ENCODE peak calls at places on chromosomes 4 and X, in six cellular contexts. One of them, this sample, is unnamed.

GRCh38 chr4:168304744-168305459 is 13.7 kb downstream of the DDX60 start:
- DNase-seq in ovary: no peak
- DNase-seq in GM04504: peak
- DNase-seq in GM10248: no peak
- DNase-seq in T-cell: no peak
- DNase-seq in CD4-positive, alpha-beta memory T cell: no peak
- DNase-seq in this sample: peak

GRCh38 chr4:169416997-169417396 is 146.2 kb upstream of the SH3RF1 start:
- DNase-seq in ovary: no peak
- DNase-seq in GM04504: no peak
- DNase-seq in GM10248: no peak
- DNase-seq in T-cell: no peak
- DNase-seq in CD4-positive, alpha-beta memory T cell: no peak
- DNase-seq in this sample: peak

GRCh38 chr4:53767503-53767902 is 176.2 kb upstream of the LNX1 start:
- DNase-seq in ovary: no peak
- DNase-seq in GM04504: peak
- DNase-seq in GM10248: no peak
- DNase-seq in T-cell: no peak
- DNase-seq in CD4-positive, alpha-beta memory T cell: no peak
- DNase-seq in this sample: no peak

GRCh38 chr4:24980064-24980690 is 50.6 kb downstream of the LGI2 start:
- DNase-seq in ovary: peak
- DNase-seq in GM04504: peak
- DNase-seq in GM10248: peak
- DNase-seq in T-cell: no peak
- DNase-seq in CD4-positive, alpha-beta memory T cell: no peak
- DNase-seq in this sample: peak

GRCh38 chr4:29805245-29805644 is 914.9 kb upstream of the PCDH7 start:
- DNase-seq in ovary: no peak
- DNase-seq in GM04504: no peak
- DNase-seq in GM10248: no peak
- DNase-seq in T-cell: no peak
- DNase-seq in CD4-positive, alpha-beta memory T cell: no peak
- DNase-seq in this sample: no peak

GRCh38 chr4:101174679-101175078 is 172.6 kb downstream of the PPP3CA start:
- DNase-seq in ovary: no peak
- DNase-seq in GM04504: no peak
- DNase-seq in GM10248: no peak
- DNase-seq in T-cell: no peak
- DNase-seq in CD4-positive, alpha-beta memory T cell: no peak
- DNase-seq in this sample: no peak

GRCh38 chr4:167428172-167428571 is 193.9 kb upstream of the SPOCK3 start:
- DNase-seq in ovary: no peak
- DNase-seq in GM04504: no peak
- DNase-seq in GM10248: no peak
- DNase-seq in T-cell: no peak
- DNase-seq in CD4-positive, alpha-beta memory T cell: no peak
- DNase-seq in this sample: no peak

GRCh38 chr4:107647591-107647990 is 72.4 kb downstream of the PAPSS1 start:
- DNase-seq in ovary: no peak
- DNase-seq in GM04504: peak
- DNase-seq in GM10248: no peak
- DNase-seq in T-cell: no peak
- DNase-seq in CD4-positive, alpha-beta memory T cell: no peak
- DNase-seq in this sample: no peak

GRCh38 chr4:98658287-98659105 is at the start of gene TSPAN5:
- DNase-seq in ovary: peak
- DNase-seq in GM04504: peak
- DNase-seq in GM10248: peak
- DNase-seq in T-cell: peak
- DNase-seq in CD4-positive, alpha-beta memory T cell: peak
- DNase-seq in this sample: peak

GRCh38 chr4:74038161-74039064 is at the start of gene CXCL3:
- DNase-seq in ovary: peak
- DNase-seq in GM04504: no peak
- DNase-seq in GM10248: peak
- DNase-seq in T-cell: no peak
- DNase-seq in CD4-positive, alpha-beta memory T cell: no peak
- DNase-seq in this sample: peak

GRCh38 chr4:61527886-61528285 is 327.8 kb downstream of the ADGRL3 start:
- DNase-seq in ovary: no peak
- DNase-seq in GM04504: no peak
- DNase-seq in GM10248: no peak
- DNase-seq in T-cell: no peak
- DNase-seq in CD4-positive, alpha-beta memory T cell: no peak
- DNase-seq in this sample: no peak

GRCh38 chr4:122758033-122758432 is 25.5 kb downstream of the BBS12 start:
- DNase-seq in ovary: no peak
- DNase-seq in GM04504: no peak
- DNase-seq in GM10248: peak
- DNase-seq in T-cell: no peak
- DNase-seq in CD4-positive, alpha-beta memory T cell: no peak
- DNase-seq in this sample: no peak

GRCh38 chr4:48388504-48389154 is 47.3 kb downstream of the SLAIN2 start:
- DNase-seq in ovary: no peak
- DNase-seq in GM04504: peak
- DNase-seq in GM10248: no peak
- DNase-seq in T-cell: no peak
- DNase-seq in CD4-positive, alpha-beta memory T cell: no peak
- DNase-seq in this sample: no peak

GRCh38 chr4:60500860-60501259 is 699.3 kb upstream of the ADGRL3 start:
- DNase-seq in ovary: no peak
- DNase-seq in GM04504: no peak
- DNase-seq in GM10248: no peak
- DNase-seq in T-cell: no peak
- DNase-seq in CD4-positive, alpha-beta memory T cell: no peak
- DNase-seq in this sample: no peak

GRCh38 chr4:74338792-74339333 is 26.1 kb upstream of the EREG start:
- DNase-seq in ovary: no peak
- DNase-seq in GM04504: no peak
- DNase-seq in GM10248: no peak
- DNase-seq in T-cell: no peak
- DNase-seq in CD4-positive, alpha-beta memory T cell: no peak
- DNase-seq in this sample: no peak

GRCh38 chr4:55409468-55410171 is 13.9 kb downstream of the TMEM165 start:
- DNase-seq in ovary: no peak
- DNase-seq in GM04504: no peak
- DNase-seq in GM10248: peak
- DNase-seq in T-cell: no peak
- DNase-seq in CD4-positive, alpha-beta memory T cell: no peak
- DNase-seq in this sample: no peak

GRCh38 chrX:115372026-115372610 is 82.6 kb downstream of the LUZP4 start:
- DNase-seq in ovary: no peak
- DNase-seq in GM04504: peak
- DNase-seq in GM10248: no peak
- DNase-seq in T-cell: no peak
- DNase-seq in CD4-positive, alpha-beta memory T cell: no peak
- DNase-seq in this sample: no peak

GRCh38 chrX:123807825-123808416 is 51.9 kb upstream of the XIAP start:
- DNase-seq in ovary: no peak
- DNase-seq in GM04504: peak
- DNase-seq in GM10248: no peak
- DNase-seq in T-cell: no peak
- DNase-seq in CD4-positive, alpha-beta memory T cell: no peak
- DNase-seq in this sample: peak

GRCh38 chrX:24231780-24232179 is 82.1 kb downstream of the SUPT20HL2 start:
- DNase-seq in ovary: no peak
- DNase-seq in GM04504: no peak
- DNase-seq in GM10248: no peak
- DNase-seq in T-cell: no peak
- DNase-seq in CD4-positive, alpha-beta memory T cell: no peak
- DNase-seq in this sample: no peak

GRCh38 chrX:40151211-40152172 is 53.7 kb upstream of the BCOR start:
- DNase-seq in ovary: peak
- DNase-seq in GM04504: no peak
- DNase-seq in GM10248: no peak
- DNase-seq in T-cell: no peak
- DNase-seq in CD4-positive, alpha-beta memory T cell: no peak
- DNase-seq in this sample: peak

GRCh38 chr4:98945297-98945850 is 16.4 kb upstream of the EIF4E start:
- DNase-seq in ovary: no peak
- DNase-seq in GM04504: no peak
- DNase-seq in GM10248: no peak
- DNase-seq in T-cell: no peak
- DNase-seq in CD4-positive, alpha-beta memory T cell: no peak
- DNase-seq in this sample: no peak

GRCh38 chr4:62528874-62529273 is 1328.7 kb downstream of the ADGRL3 start:
- DNase-seq in ovary: no peak
- DNase-seq in GM04504: no peak
- DNase-seq in GM10248: no peak
- DNase-seq in T-cell: no peak
- DNase-seq in CD4-positive, alpha-beta memory T cell: no peak
- DNase-seq in this sample: no peak

GRCh38 chr4:129422277-129422676 is 326.3 kb downstream of the C4orf33 start:
- DNase-seq in ovary: no peak
- DNase-seq in GM04504: no peak
- DNase-seq in GM10248: no peak
- DNase-seq in T-cell: no peak
- DNase-seq in CD4-positive, alpha-beta memory T cell: no peak
- DNase-seq in this sample: no peak

GRCh38 chr4:25970241-25970675 is 56.2 kb downstream of the SMIM20 start:
- DNase-seq in ovary: no peak
- DNase-seq in GM04504: no peak
- DNase-seq in GM10248: peak
- DNase-seq in T-cell: no peak
- DNase-seq in CD4-positive, alpha-beta memory T cell: no peak
- DNase-seq in this sample: no peak

GRCh38 chr4:95504488-95504887 is 44.3 kb downstream of the UNC5C start:
- DNase-seq in ovary: no peak
- DNase-seq in GM04504: no peak
- DNase-seq in GM10248: no peak
- DNase-seq in T-cell: no peak
- DNase-seq in CD4-positive, alpha-beta memory T cell: no peak
- DNase-seq in this sample: no peak

GRCh38 chr4:52298444-52298843 is 247.3 kb downstream of the SPATA18 start:
- DNase-seq in ovary: no peak
- DNase-seq in GM04504: no peak
- DNase-seq in GM10248: no peak
- DNase-seq in T-cell: no peak
- DNase-seq in CD4-positive, alpha-beta memory T cell: no peak
- DNase-seq in this sample: no peak

This sample was measured in NCI-H1105.